ENCODE peak calls at places on chromosomes 6 and 20, in five cellular contexts. One of them, this sample, is unnamed.

GRCh38 chr6:167952512-167952859 is 45.0 kb upstream of the KIF25 start:
- DNase-seq in breast epithelium: no peak
- DNase-seq in thyroid gland: no peak
- DNase-seq in ovary: no peak
- DNase-seq in tibial nerve: no peak
- DNase-seq in this sample: no peak

GRCh38 chr6:100257661-100258395 is 206.9 kb downstream of the SIM1 start:
- DNase-seq in tibial nerve: no peak
- DNase-seq in ovary: no peak
- DNase-seq in thyroid gland: no peak
- DNase-seq in breast epithelium: no peak
- DNase-seq in this sample: no peak

GRCh38 chr6:9621276-9621675 is 793.6 kb downstream of the TFAP2A start:
- DNase-seq in thyroid gland: no peak
- DNase-seq in ovary: no peak
- DNase-seq in tibial nerve: no peak
- DNase-seq in breast epithelium: no peak
- DNase-seq in this sample: no peak

GRCh38 chr6:114051031-114051430 is 80.1 kb upstream of the HDAC2 start:
- DNase-seq in thyroid gland: no peak
- DNase-seq in tibial nerve: no peak
- DNase-seq in ovary: no peak
- DNase-seq in breast epithelium: no peak
- DNase-seq in this sample: no peak

GRCh38 chr20:32965581-32966373 is 38.5 kb downstream of the SUN5 start:
- DNase-seq in ovary: no peak
- DNase-seq in thyroid gland: no peak
- DNase-seq in breast epithelium: peak; percentile 15
- DNase-seq in tibial nerve: no peak
- DNase-seq in this sample: peak; percentile 22

GRCh38 chr6:9537381-9537780 is 877.5 kb downstream of the TFAP2A start:
- DNase-seq in thyroid gland: no peak
- DNase-seq in ovary: no peak
- DNase-seq in breast epithelium: no peak
- DNase-seq in tibial nerve: no peak
- DNase-seq in this sample: no peak

GRCh38 chr20:62832212-62832922 is 15.5 kb downstream of the COL9A3 start:
- DNase-seq in thyroid gland: peak; percentile 48
- DNase-seq in breast epithelium: peak; percentile 52
- DNase-seq in tibial nerve: no peak
- DNase-seq in ovary: peak; percentile 67
- DNase-seq in this sample: peak; percentile 81

GRCh38 chr6:45377041-45377554 is 636 bp downstream of the SUPT3H start:
- DNase-seq in tibial nerve: peak; percentile 49
- DNase-seq in breast epithelium: no peak
- DNase-seq in ovary: no peak
- DNase-seq in thyroid gland: peak; percentile 1
- DNase-seq in this sample: no peak

GRCh38 chr6:56649782-56650181 is 7.1 kb upstream of the DST start:
- DNase-seq in ovary: no peak
- DNase-seq in tibial nerve: no peak
- DNase-seq in thyroid gland: no peak
- DNase-seq in breast epithelium: no peak
- DNase-seq in this sample: no peak

GRCh38 chr6:70547313-70547712 is 19.4 kb upstream of the SDHAF4 start:
- DNase-seq in tibial nerve: no peak
- DNase-seq in breast epithelium: no peak
- DNase-seq in ovary: no peak
- DNase-seq in thyroid gland: no peak
- DNase-seq in this sample: no peak

GRCh38 chr6:109892451-109893435 is 85.4 kb upstream of the GPR6 start:
- DNase-seq in ovary: no peak
- DNase-seq in thyroid gland: peak; percentile 68
- DNase-seq in tibial nerve: no peak
- DNase-seq in breast epithelium: peak; percentile 76
- DNase-seq in this sample: peak; percentile 77

GRCh38 chr6:46452312-46452917 is 38.8 kb downstream of the RCAN2 start:
- DNase-seq in breast epithelium: peak; percentile 22
- DNase-seq in ovary: no peak
- DNase-seq in thyroid gland: no peak
- DNase-seq in tibial nerve: no peak
- DNase-seq in this sample: no peak

GRCh38 chr6:119506631-119507174 is 157.1 kb upstream of the MAN1A1 start:
- DNase-seq in breast epithelium: no peak
- DNase-seq in tibial nerve: no peak
- DNase-seq in thyroid gland: no peak
- DNase-seq in ovary: no peak
- DNase-seq in this sample: no peak
- TF ChIP-seq POLR2A in breast epithelium: no peak
- TF ChIP-seq POLR2A in tibial nerve: no peak
- TF ChIP-seq POLR2A in thyroid gland: no peak
- TF ChIP-seq POLR2A in ovary: no peak
- TF ChIP-seq POLR2A in this sample: no peak

DNA sequence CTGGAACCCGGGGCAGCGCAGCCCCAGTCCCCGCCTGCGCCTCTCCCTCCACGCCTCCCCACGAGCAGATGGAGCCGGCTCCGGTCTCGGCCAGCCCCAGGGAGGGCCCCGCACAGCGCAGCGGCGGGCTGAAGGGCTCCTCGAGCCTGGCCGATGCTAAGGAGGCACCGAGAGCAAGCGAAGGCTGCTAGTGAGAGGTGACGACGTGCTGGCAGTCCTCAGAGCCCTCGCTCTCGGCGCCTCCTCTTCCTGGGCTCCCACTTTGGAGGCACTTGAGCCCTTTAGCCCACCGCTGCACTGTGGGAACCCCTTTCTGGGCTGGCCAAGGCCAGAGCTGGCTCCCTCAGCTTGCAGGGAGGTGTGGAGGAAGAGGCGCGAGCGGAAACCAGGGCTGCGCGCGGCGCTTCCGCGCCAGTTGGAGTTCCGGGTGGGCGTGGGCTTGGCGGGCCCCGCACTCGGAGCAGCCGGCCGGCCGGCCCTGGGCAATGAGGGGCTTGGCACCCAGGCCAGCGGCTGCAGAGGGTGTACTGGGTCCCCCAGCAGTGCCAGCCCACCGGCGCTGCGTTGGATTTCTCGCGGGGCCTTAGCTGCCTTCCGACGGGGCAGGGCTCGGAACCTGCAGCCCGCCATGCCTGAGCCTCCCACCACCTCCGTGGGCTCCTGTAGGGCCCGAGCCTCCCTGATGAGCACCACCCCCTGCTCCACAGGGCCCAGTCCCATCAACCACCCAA is 2.5 kb upstream of the TMEM14C start:
- DNase-seq in tibial nerve: no peak
- DNase-seq in ovary: peak; percentile 76
- DNase-seq in breast epithelium: no peak
- DNase-seq in thyroid gland: peak; percentile 19
- DNase-seq in this sample: peak; percentile 36
- TF ChIP-seq POLR2A in tibial nerve: no peak
- TF ChIP-seq POLR2A in ovary: no peak
- TF ChIP-seq POLR2A in breast epithelium: no peak
- TF ChIP-seq POLR2A in thyroid gland: no peak
- TF ChIP-seq POLR2A in this sample: no peak

GRCh38 chr6:120005292-120005976 is 655.9 kb upstream of the MAN1A1 start:
- DNase-seq in tibial nerve: no peak
- DNase-seq in breast epithelium: no peak
- DNase-seq in ovary: no peak
- DNase-seq in thyroid gland: no peak
- DNase-seq in this sample: no peak
- TF ChIP-seq POLR2A in tibial nerve: no peak
- TF ChIP-seq POLR2A in breast epithelium: no peak
- TF ChIP-seq POLR2A in ovary: no peak
- TF ChIP-seq POLR2A in thyroid gland: no peak
- TF ChIP-seq POLR2A in this sample: no peak

GRCh38 chr6:26029857-26030653 is 57.2 kb upstream of the HFE start:
- DNase-seq in ovary: no peak
- DNase-seq in tibial nerve: no peak
- DNase-seq in thyroid gland: no peak
- DNase-seq in breast epithelium: no peak
- DNase-seq in this sample: no peak

GRCh38 chr6:26032387-26033131 is 54.7 kb upstream of the HFE start:
- DNase-seq in tibial nerve: no peak
- DNase-seq in breast epithelium: no peak
- DNase-seq in ovary: no peak
- DNase-seq in thyroid gland: no peak
- DNase-seq in this sample: no peak

GRCh38 chr6:26030716-26031115 is 56.5 kb upstream of the HFE start:
- DNase-seq in thyroid gland: no peak
- DNase-seq in ovary: no peak
- DNase-seq in breast epithelium: no peak
- DNase-seq in tibial nerve: no peak
- DNase-seq in this sample: no peak

GRCh38 chr6:26031595-26032386 is 55.4 kb upstream of the HFE start:
- DNase-seq in tibial nerve: peak; percentile 64
- DNase-seq in breast epithelium: peak; percentile 81
- DNase-seq in thyroid gland: peak; percentile 81
- DNase-seq in ovary: peak; percentile 73
- DNase-seq in this sample: peak; percentile 75

GRCh38 chr6:26031151-26031594 is 56.1 kb upstream of the HFE start:
- DNase-seq in ovary: no peak
- DNase-seq in thyroid gland: no peak
- DNase-seq in breast epithelium: no peak
- DNase-seq in tibial nerve: no peak
- DNase-seq in this sample: no peak
- TF ChIP-seq POLR2A in ovary: no peak
- TF ChIP-seq POLR2A in thyroid gland: no peak
- TF ChIP-seq POLR2A in breast epithelium: no peak
- TF ChIP-seq POLR2A in tibial nerve: no peak
- TF ChIP-seq POLR2A in this sample: no peak

GRCh38 chr20:17708675-17709360 is 9.1 kb downstream of the BANF2 start:
- DNase-seq in thyroid gland: no peak
- DNase-seq in breast epithelium: no peak
- DNase-seq in tibial nerve: no peak
- DNase-seq in ovary: no peak
- DNase-seq in this sample: no peak

GRCh38 chr20:17709361-17710293 is 9.9 kb downstream of the BANF2 start:
- DNase-seq in ovary: no peak
- DNase-seq in breast epithelium: no peak
- DNase-seq in thyroid gland: peak; percentile 46
- DNase-seq in tibial nerve: no peak
- DNase-seq in this sample: no peak

GRCh38 chr20:17704589-17705317 is 5.0 kb downstream of the BANF2 start:
- DNase-seq in tibial nerve: no peak
- DNase-seq in ovary: no peak
- DNase-seq in thyroid gland: peak; percentile 49
- DNase-seq in breast epithelium: no peak
- DNase-seq in this sample: no peak

GRCh38 chr20:17705916-17706315 is 6.2 kb downstream of the BANF2 start:
- DNase-seq in breast epithelium: no peak
- DNase-seq in ovary: no peak
- DNase-seq in thyroid gland: peak; percentile 94
- DNase-seq in tibial nerve: no peak
- DNase-seq in this sample: no peak

GRCh38 chr20:17706632-17707031 is 6.9 kb downstream of the BANF2 start:
- DNase-seq in tibial nerve: no peak
- DNase-seq in thyroid gland: no peak
- DNase-seq in ovary: no peak
- DNase-seq in breast epithelium: no peak
- DNase-seq in this sample: no peak
- TF ChIP-seq POLR2A in tibial nerve: no peak
- TF ChIP-seq POLR2A in thyroid gland: no peak
- TF ChIP-seq POLR2A in ovary: no peak
- TF ChIP-seq POLR2A in breast epithelium: no peak
- TF ChIP-seq POLR2A in this sample: no peak

This sample was measured in stomach.